ENCODE peak calls at places on chromosome 16, in six cellular contexts. A, D, E, K, U and N are unnamed samples.

GRCh38 chr16:74449470-74449869 is 28.2 kb upstream of the CLEC18B start:
- DNase-seq in A (no peak), U (no peak), D (no peak), K (peak; percentile 64), E (no peak), N (peak; percentile 85)

GRCh38 chr16:67486805-67487204 is 3.5 kb upstream of the AGRP start:
- DNase-seq in D (no peak), K (no peak), A (no peak), U (no peak), E (no peak), N (no peak)

GRCh38 chr16:56789360-56789759 is 59.4 kb downstream of the NUP93 start:
- DNase-seq in D (no peak), E (no peak), A (no peak), U (peak; percentile 52), K (peak; percentile 46), N (peak; percentile 30)

GRCh38 chr16:86946396-86946795 is 368.0 kb downstream of the FOXL1 start:
- DNase-seq in U (no peak), K (peak; percentile 87), A (no peak), D (no peak), E (no peak), N (peak; percentile 78)

GRCh38 chr16:57893559-57894389 is 77.2 kb downstream of the CNGB1 start:
- DNase-seq in A (no peak), U (no peak), K (peak; percentile 72), E (no peak), D (no peak), N (peak; percentile 96)

GRCh38 chr16:57155702-57156350 is 30.0 kb downstream of the PSME3IP1 start:
- DNase-seq in K (no peak), U (no peak), D (no peak), A (no peak), E (no peak), N (no peak)

GRCh38 chr16:57700801-57701551 is 6.4 kb downstream of the DRC7 start:
- DNase-seq in E (no peak), A (no peak), U (no peak), D (no peak), K (no peak), N (no peak)

GRCh38 chr16:49619811-49620157 is 236.1 kb downstream of the ZNF423 start:
- DNase-seq in A (no peak), K (no peak), D (no peak), U (no peak), E (no peak), N (no peak)

GRCh38 chr16:61823326-61823725 is 212.9 kb downstream of the CDH8 start:
- DNase-seq in K (no peak), E (no peak), A (no peak), D (no peak), U (no peak), N (no peak)